ENCODE peak calls at places on chromosomes 12 and 14, in four cellular contexts. One of them, this sample, is unnamed.

GRCh38 chr14:42222924-42223471 is 616.3 kb downstream of the LRFN5 start:
- DNase-seq in PC-3: peak
- DNase-seq in neural progenitor cell: no peak
- DNase-seq in IMR-90: peak
- DNase-seq in this sample: no peak

GRCh38 chr14:103101964-103102688 is 7.6 kb downstream of the EXOC3L4 start:
- DNase-seq in PC-3: no peak
- DNase-seq in neural progenitor cell: no peak
- DNase-seq in IMR-90: no peak
- DNase-seq in this sample: no peak

GRCh38 chr12:132027636-132028035 is 77.9 kb downstream of the EP400 start:
- DNase-seq in PC-3: no peak
- DNase-seq in neural progenitor cell: no peak
- DNase-seq in IMR-90: no peak
- DNase-seq in this sample: no peak

GRCh38 chr12:129687731-129688130 is 216.1 kb downstream of the TMEM132D start:
- DNase-seq in PC-3: no peak
- DNase-seq in neural progenitor cell: peak
- DNase-seq in IMR-90: no peak
- DNase-seq in this sample: no peak

GRCh38 chr14:64303471-64303917 is 9.3 kb upstream of the ESR2 start:
- DNase-seq in PC-3: peak
- DNase-seq in neural progenitor cell: peak
- DNase-seq in IMR-90: peak
- DNase-seq in this sample: peak

GRCh38 chr12:6550294-6551062 is 5.4 kb downstream of the IFFO1 start:
- DNase-seq in PC-3: no peak
- DNase-seq in neural progenitor cell: no peak
- DNase-seq in IMR-90: no peak
- DNase-seq in this sample: no peak

GRCh38 chr12:11016937-11017336 is 5.5 kb downstream of the TAS2R19 start:
- DNase-seq in PC-3: no peak
- DNase-seq in neural progenitor cell: no peak
- DNase-seq in IMR-90: no peak
- DNase-seq in this sample: no peak

GRCh38 chr12:11861155-11861863 is 209.4 kb upstream of the BCL2L14 start:
- DNase-seq in PC-3: no peak
- DNase-seq in neural progenitor cell: peak
- DNase-seq in IMR-90: no peak
- DNase-seq in this sample: no peak

GRCh38 chr12:10293570-10294227 is 14.0 kb upstream of the KLRD1 start:
- DNase-seq in PC-3: no peak
- DNase-seq in neural progenitor cell: no peak
- DNase-seq in IMR-90: no peak
- DNase-seq in this sample: no peak

GRCh38 chr12:116450406-116450910 is 108.7 kb upstream of the MAP1LC3B2 start:
- DNase-seq in PC-3: peak
- DNase-seq in neural progenitor cell: no peak
- DNase-seq in IMR-90: no peak
- DNase-seq in this sample: peak

GRCh38 chr12:48454675-48455074 is 17.7 kb upstream of the ANP32D start:
- DNase-seq in PC-3: peak
- DNase-seq in neural progenitor cell: peak
- DNase-seq in IMR-90: peak
- DNase-seq in this sample: peak

GRCh38 chr12:115013668-115014072 is 329.7 kb upstream of the TBX3 start:
- DNase-seq in PC-3: no peak
- DNase-seq in neural progenitor cell: no peak
- DNase-seq in IMR-90: no peak
- DNase-seq in this sample: no peak

GRCh38 chr12:120362516-120363273 is 6.3 kb downstream of the MSI1 start:
- DNase-seq in PC-3: no peak
- DNase-seq in neural progenitor cell: no peak
- DNase-seq in IMR-90: no peak
- DNase-seq in this sample: no peak

GRCh38 chr14:29925106-29925722 is 2.4 kb downstream of the PRKD1 start:
- DNase-seq in PC-3: no peak
- DNase-seq in neural progenitor cell: peak
- DNase-seq in IMR-90: peak
- DNase-seq in this sample: peak

GRCh38 chr12:23945249-23945648 is 4.2 kb downstream of the SOX5 start:
- DNase-seq in PC-3: no peak
- DNase-seq in neural progenitor cell: no peak
- DNase-seq in IMR-90: no peak
- DNase-seq in this sample: no peak

GRCh38 chr12:39605996-39606395 is 13.6 kb downstream of the ABCD2 start:
- DNase-seq in PC-3: peak
- DNase-seq in neural progenitor cell: no peak
- DNase-seq in IMR-90: no peak
- DNase-seq in this sample: peak

GRCh38 chr14:73726025-73726961 is 12.1 kb upstream of the PNMA1 start:
- DNase-seq in PC-3: no peak
- DNase-seq in neural progenitor cell: no peak
- DNase-seq in IMR-90: no peak
- DNase-seq in this sample: no peak
- H3K9ac ChIP-seq in PC-3: no peak
- H3K9ac ChIP-seq in neural progenitor cell: no peak
- H3K9ac ChIP-seq in IMR-90: no peak
- H3K9ac ChIP-seq in this sample: no peak

GRCh38 chr12:105092336-105092735 is 8.1 kb upstream of the ALDH1L2 start:
- DNase-seq in PC-3: peak
- DNase-seq in neural progenitor cell: peak
- DNase-seq in IMR-90: no peak
- DNase-seq in this sample: peak
- H3K9ac ChIP-seq in PC-3: no peak
- H3K9ac ChIP-seq in neural progenitor cell: no peak
- H3K9ac ChIP-seq in IMR-90: no peak
- H3K9ac ChIP-seq in this sample: no peak

GRCh38 chr14:89186850-89187376 is 230.1 kb downstream of the FOXN3 start:
- DNase-seq in PC-3: peak
- DNase-seq in neural progenitor cell: no peak
- DNase-seq in IMR-90: peak
- DNase-seq in this sample: no peak

GRCh38 chr14:89188492-89188891 is 228.5 kb downstream of the FOXN3 start:
- DNase-seq in PC-3: no peak
- DNase-seq in neural progenitor cell: no peak
- DNase-seq in IMR-90: no peak
- DNase-seq in this sample: peak

GRCh38 chr14:89184952-89185351 is 232.1 kb downstream of the FOXN3 start:
- DNase-seq in PC-3: no peak
- DNase-seq in neural progenitor cell: no peak
- DNase-seq in IMR-90: no peak
- DNase-seq in this sample: no peak

GRCh38 chr14:89185919-89186849 is 230.8 kb downstream of the FOXN3 start:
- DNase-seq in PC-3: peak
- DNase-seq in neural progenitor cell: peak
- DNase-seq in IMR-90: peak
- DNase-seq in this sample: peak

GRCh38 chr14:89187501-89187900 is 229.5 kb downstream of the FOXN3 start:
- DNase-seq in PC-3: no peak
- DNase-seq in neural progenitor cell: no peak
- DNase-seq in IMR-90: no peak
- DNase-seq in this sample: no peak
- H3K9ac ChIP-seq in PC-3: no peak
- H3K9ac ChIP-seq in neural progenitor cell: no peak
- H3K9ac ChIP-seq in IMR-90: no peak
- H3K9ac ChIP-seq in this sample: no peak

GRCh38 chr12:1661553-1662335 is 29.1 kb upstream of the ADIPOR2 start:
- DNase-seq in PC-3: peak
- DNase-seq in neural progenitor cell: peak
- DNase-seq in IMR-90: peak
- DNase-seq in this sample: peak
- H3K9ac ChIP-seq in PC-3: peak
- H3K9ac ChIP-seq in neural progenitor cell: no peak
- H3K9ac ChIP-seq in IMR-90: peak
- H3K9ac ChIP-seq in this sample: no peak

This sample was measured in trophoblast cell.